ENCODE peak calls at places on chromosome 22, in seven cellular contexts. C is non-pigmented ciliary epithelial cell; A is activated naive CD8-positive, alpha-beta T cell treated with anti-CD3 and anti-CD28 coated beads, Interleukin-2, amount 50 U/mL, for 24 hours; K is lower lobe of right lung; S is uterus; T is NCI-H510A; G is activated T-cell treated with anti-CD3 and anti-CD28 coated beads for 1 hour. D is an unnamed sample.

GRCh38 chr22:34998921-34999320 is 67.0 kb upstream of the ISX start:
- DNase-seq in C (no peak), A (no peak), K (no peak), S (no peak), T (no peak), G (no peak), D (no peak)

GRCh38 chr22:44549701-44550100 is 51.7 kb upstream of the RTL6 start:
- DNase-seq in C (no peak), A (no peak), K (no peak), S (no peak), T (no peak), G (no peak), D (no peak)

GRCh38 chr22:35703861-35704584 is 13.6 kb upstream of the APOL5 start:
- DNase-seq in C (no peak), A (no peak), K (no peak), S (no peak), T (no peak), G (no peak), D (no peak)

GRCh38 chr22:41485033-41485432 is 16.1 kb downstream of the ACO2 start:
- DNase-seq in C (no peak), A (no peak), K (no peak), S (no peak), T (no peak), G (no peak), D (no peak)

GRCh38 chr22:30876925-30877553 is 91.5 kb downstream of the MORC2 start:
- DNase-seq in C (no peak), A (no peak), K (peak; percentile 14), S (no peak), T (no peak), G (no peak), D (no peak)

GRCh38 chr22:26885441-26886261 is 228.3 kb downstream of the MIAT start:
- DNase-seq in C (no peak), A (no peak), K (no peak), S (no peak), T (no peak), G (no peak), D (no peak)

GRCh38 chr22:49565516-49565855 is 262.2 kb downstream of the BRD1 start:
- DNase-seq in C (no peak), A (no peak), K (no peak), S (no peak), T (no peak), G (no peak), D (no peak)

GRCh38 chr22:19823191-19823590 is 31.5 kb downstream of the GNB1L start:
- DNase-seq in C (no peak), A (no peak), K (peak; percentile 36), S (no peak), T (no peak), G (no peak), D (no peak)

GRCh38 chr22:32219030-32219429 is 14.2 kb upstream of the RFPL2 start:
- DNase-seq in C (no peak), A (no peak), K (no peak), S (no peak), T (no peak), G (no peak), D (no peak)

GRCh38 chr22:46084376-46084775 is 66.0 kb upstream of the PPARA start:
- DNase-seq in C (no peak), A (no peak), K (peak; percentile 40), S (no peak), T (no peak), G (no peak), D (no peak)

GRCh38 chr22:20131593-20131855 is at the start of gene ZDHHC8:
- DNase-seq in C (no peak), A (peak; percentile 53), K (no peak), S (no peak), T (no peak), G (peak; percentile 41), D (peak; percentile 59)

GRCh38 chr22:37563153-37564081 is 3.1 kb downstream of the CDC42EP1 start:
- DNase-seq in C (peak; percentile 84), A (no peak), K (peak; percentile 69), S (peak; percentile 96), T (no peak), G (no peak), D (no peak)

GRCh38 chr22:43992331-43992821 is 31.7 kb upstream of the PARVB start:
- DNase-seq in C (no peak), A (no peak), K (peak; percentile 45), S (no peak), T (no peak), G (no peak), D (no peak)

GRCh38 chr22:25658641-25659040 is 83.3 kb upstream of the MYO18B start:
- DNase-seq in C (no peak), A (no peak), K (no peak), S (no peak), T (no peak), G (no peak), D (no peak)

GRCh38 chr22:30089655-30089974 is 9.4 kb downstream of the HORMAD2 start:
- DNase-seq in C (no peak), A (no peak), K (no peak), S (no peak), T (no peak), G (no peak), D (no peak)

D was measured in T-helper 9 cell.